ENCODE peak calls at places on chromosomes 1 and 21, in six cellular contexts. M is progenitor cell of endocrine pancreas; R is mammary epithelial cell; B is activated CD8-positive, alpha-beta memory T cell treated with anti-CD3 and anti-CD28 coated beads, Interleukin-2, amount 50 U/mL, for 48 hours; C is activated CD8-positive, alpha-beta T cell treated with anti-CD3 and anti-CD28 coated beads for 36 hours; A is amniotic epithelial cell. F is an unnamed sample.

GRCh38 chr1:39110882-39111281 is 84.7 kb downstream of the NDUFS5 start:
- DNase-seq in M (no peak), R (peak), B (no peak), C (no peak), A (peak), F (no peak)

GRCh38 chr21:33036430-33037162 is 10.9 kb downstream of the OLIG2 start:
- DNase-seq in M (no peak), R (no peak), B (no peak), C (peak), A (peak), F (no peak)

GRCh38 chr21:27722095-27722494 is 755.2 kb upstream of the ADAMTS5 start:
- DNase-seq in M (no peak), R (peak), B (no peak), C (no peak), A (no peak), F (no peak)

GRCh38 chr1:36396359-36396758 is 1.3 kb downstream of the LSM10 start:
- DNase-seq in M (no peak), R (no peak), B (no peak), C (peak), A (no peak), F (no peak)

GRCh38 chr1:201119206-201119814 is 7.1 kb upstream of the CACNA1S start:
- DNase-seq in M (peak), R (no peak), B (peak), C (peak), A (peak), F (no peak)

GRCh38 chr21:44456207-44456914 is 1.1 kb downstream of the LRRC3 start:
- DNase-seq in M (no peak), R (no peak), B (no peak), C (no peak), A (no peak), F (no peak)

GRCh38 chr1:90412563-90412962 is 304.5 kb downstream of the BARHL2 start:
- DNase-seq in M (no peak), R (no peak), B (no peak), C (no peak), A (no peak), F (no peak)

GRCh38 chr1:90510143-90510542 is 207.0 kb downstream of the BARHL2 start:
- DNase-seq in M (no peak), R (no peak), B (no peak), C (no peak), A (no peak), F (no peak)

GRCh38 chr1:45840704-45841103 is 37.3 kb downstream of the MAST2 start:
- DNase-seq in M (no peak), R (no peak), B (no peak), C (no peak), A (no peak), F (no peak)

GRCh38 chr1:5966543-5967205 is 25.6 kb downstream of the NPHP4 start:
- DNase-seq in M (no peak), R (no peak), B (no peak), C (no peak), A (no peak), F (no peak)

GRCh38 chr1:7646981-7647901 is 123.9 kb upstream of the VAMP3 start:
- DNase-seq in M (peak), R (peak), B (peak), C (peak), A (peak), F (peak)

GRCh38 chr1:89609781-89610456 is 23.0 kb upstream of the LRRC8C start:
- DNase-seq in M (no peak), R (no peak), B (peak), C (peak), A (no peak), F (no peak)

GRCh38 chr1:84972377-84972987 is 24.4 kb downstream of the MCOLN2 start:
- DNase-seq in M (no peak), R (no peak), B (no peak), C (no peak), A (peak), F (no peak)

GRCh38 chr1:84573481-84573966 is 716 bp downstream of the CTBS start:
- DNase-seq in M (no peak), R (peak), B (no peak), C (no peak), A (peak), F (no peak)

GRCh38 chr21:37914211-37914900 is 1.9 kb downstream of the KCNJ6 start:
- DNase-seq in M (peak), R (peak), B (peak), C (peak), A (peak), F (peak)

F was measured in cerebellum.